ENCODE peak calls at places on chromosomes 1 and 21, in seven cellular contexts. One of them, this sample, is unnamed.

GRCh38 chr1:55129194-55129728 is 85.9 kb downstream of the USP24 start:
- DNase-seq in foreskin melanocyte: no peak
- DNase-seq in activated CD4-positive, alpha-beta T cell treated with anti-CD3 and anti-CD28 coated beads, Interleukin-2, amount 50 U/mL, for 48 hours: no peak
- DNase-seq in Ammon's horn: peak; percentile 63
- DNase-seq in activated CD8-positive, alpha-beta T cell treated with anti-CD3 and anti-CD28 coated beads for 36 hours: no peak
- DNase-seq in NCI-H774: no peak
- DNase-seq in Right ventricle myocardium inferior: no peak
- DNase-seq in this sample: no peak

GRCh38 chr1:71343686-71344416 is 263.0 kb upstream of the ZRANB2 start:
- DNase-seq in Right ventricle myocardium inferior: no peak
- DNase-seq in activated CD8-positive, alpha-beta T cell treated with anti-CD3 and anti-CD28 coated beads for 36 hours: no peak
- DNase-seq in activated CD4-positive, alpha-beta T cell treated with anti-CD3 and anti-CD28 coated beads, Interleukin-2, amount 50 U/mL, for 48 hours: no peak
- DNase-seq in NCI-H774: no peak
- DNase-seq in foreskin melanocyte: no peak
- DNase-seq in Ammon's horn: no peak
- DNase-seq in this sample: no peak

GRCh38 chr1:53951697-53952096 is 5.5 kb downstream of the LRRC42 start:
- DNase-seq in foreskin melanocyte: no peak
- DNase-seq in activated CD4-positive, alpha-beta T cell treated with anti-CD3 and anti-CD28 coated beads, Interleukin-2, amount 50 U/mL, for 48 hours: no peak
- DNase-seq in activated CD8-positive, alpha-beta T cell treated with anti-CD3 and anti-CD28 coated beads for 36 hours: no peak
- DNase-seq in Right ventricle myocardium inferior: no peak
- DNase-seq in Ammon's horn: no peak
- DNase-seq in NCI-H774: no peak
- DNase-seq in this sample: no peak

GRCh38 chr1:49197081-49197480 is 420.4 kb upstream of the BEND5 start:
- DNase-seq in Ammon's horn: no peak
- DNase-seq in Right ventricle myocardium inferior: no peak
- DNase-seq in activated CD8-positive, alpha-beta T cell treated with anti-CD3 and anti-CD28 coated beads for 36 hours: no peak
- DNase-seq in activated CD4-positive, alpha-beta T cell treated with anti-CD3 and anti-CD28 coated beads, Interleukin-2, amount 50 U/mL, for 48 hours: no peak
- DNase-seq in foreskin melanocyte: peak; percentile 83
- DNase-seq in NCI-H774: no peak
- DNase-seq in this sample: no peak

GRCh38 chr1:214977133-214977532 is 105.4 kb upstream of the KCNK2 start:
- DNase-seq in Right ventricle myocardium inferior: no peak
- DNase-seq in foreskin melanocyte: no peak
- DNase-seq in NCI-H774: no peak
- DNase-seq in activated CD8-positive, alpha-beta T cell treated with anti-CD3 and anti-CD28 coated beads for 36 hours: no peak
- DNase-seq in activated CD4-positive, alpha-beta T cell treated with anti-CD3 and anti-CD28 coated beads, Interleukin-2, amount 50 U/mL, for 48 hours: no peak
- DNase-seq in Ammon's horn: no peak
- DNase-seq in this sample: no peak

GRCh38 chr21:40166291-40166843 is 299.1 kb downstream of the PCP4 start:
- DNase-seq in activated CD4-positive, alpha-beta T cell treated with anti-CD3 and anti-CD28 coated beads, Interleukin-2, amount 50 U/mL, for 48 hours: no peak
- DNase-seq in activated CD8-positive, alpha-beta T cell treated with anti-CD3 and anti-CD28 coated beads for 36 hours: no peak
- DNase-seq in Ammon's horn: no peak
- DNase-seq in foreskin melanocyte: no peak
- DNase-seq in Right ventricle myocardium inferior: no peak
- DNase-seq in NCI-H774: peak; percentile 44
- DNase-seq in this sample: no peak

GRCh38 chr1:196877964-196878363 is 9.9 kb upstream of the CFHR4 start:
- DNase-seq in NCI-H774: no peak
- DNase-seq in Right ventricle myocardium inferior: no peak
- DNase-seq in foreskin melanocyte: no peak
- DNase-seq in activated CD4-positive, alpha-beta T cell treated with anti-CD3 and anti-CD28 coated beads, Interleukin-2, amount 50 U/mL, for 48 hours: no peak
- DNase-seq in Ammon's horn: no peak
- DNase-seq in activated CD8-positive, alpha-beta T cell treated with anti-CD3 and anti-CD28 coated beads for 36 hours: no peak
- DNase-seq in this sample: no peak

GRCh38 chr1:10787274-10787673 is 9.2 kb downstream of the CASZ1 start:
- DNase-seq in foreskin melanocyte: no peak
- DNase-seq in Ammon's horn: no peak
- DNase-seq in activated CD8-positive, alpha-beta T cell treated with anti-CD3 and anti-CD28 coated beads for 36 hours: no peak
- DNase-seq in activated CD4-positive, alpha-beta T cell treated with anti-CD3 and anti-CD28 coated beads, Interleukin-2, amount 50 U/mL, for 48 hours: no peak
- DNase-seq in Right ventricle myocardium inferior: no peak
- DNase-seq in NCI-H774: no peak
- DNase-seq in this sample: no peak

GRCh38 chr1:185444651-185445050 is 127.6 kb upstream of the IVNS1ABP start:
- DNase-seq in Ammon's horn: no peak
- DNase-seq in activated CD4-positive, alpha-beta T cell treated with anti-CD3 and anti-CD28 coated beads, Interleukin-2, amount 50 U/mL, for 48 hours: no peak
- DNase-seq in Right ventricle myocardium inferior: no peak
- DNase-seq in activated CD8-positive, alpha-beta T cell treated with anti-CD3 and anti-CD28 coated beads for 36 hours: no peak
- DNase-seq in foreskin melanocyte: no peak
- DNase-seq in NCI-H774: no peak
- DNase-seq in this sample: no peak

GRCh38 chr1:220680085-220680687 is 10.0 kb upstream of the C1orf115 start:
- DNase-seq in NCI-H774: peak; percentile 52
- DNase-seq in Right ventricle myocardium inferior: no peak
- DNase-seq in activated CD8-positive, alpha-beta T cell treated with anti-CD3 and anti-CD28 coated beads for 36 hours: peak; percentile 12
- DNase-seq in activated CD4-positive, alpha-beta T cell treated with anti-CD3 and anti-CD28 coated beads, Interleukin-2, amount 50 U/mL, for 48 hours: no peak
- DNase-seq in Ammon's horn: peak; percentile 58
- DNase-seq in foreskin melanocyte: peak; percentile 13
- DNase-seq in this sample: peak; percentile 52

GRCh38 chr21:34517491-34518245 is 5.7 kb upstream of the KCNE1 start:
- DNase-seq in activated CD8-positive, alpha-beta T cell treated with anti-CD3 and anti-CD28 coated beads for 36 hours: peak; percentile 57
- DNase-seq in foreskin melanocyte: no peak
- DNase-seq in Ammon's horn: no peak
- DNase-seq in activated CD4-positive, alpha-beta T cell treated with anti-CD3 and anti-CD28 coated beads, Interleukin-2, amount 50 U/mL, for 48 hours: no peak
- DNase-seq in NCI-H774: no peak
- DNase-seq in Right ventricle myocardium inferior: peak; percentile 60
- DNase-seq in this sample: no peak

GRCh38 chr1:94063379-94063778 is 57.6 kb downstream of the ABCA4 start:
- DNase-seq in foreskin melanocyte: no peak
- DNase-seq in activated CD8-positive, alpha-beta T cell treated with anti-CD3 and anti-CD28 coated beads for 36 hours: no peak
- DNase-seq in NCI-H774: no peak
- DNase-seq in activated CD4-positive, alpha-beta T cell treated with anti-CD3 and anti-CD28 coated beads, Interleukin-2, amount 50 U/mL, for 48 hours: no peak
- DNase-seq in Right ventricle myocardium inferior: no peak
- DNase-seq in Ammon's horn: no peak
- DNase-seq in this sample: no peak

GRCh38 chr1:174743654-174744561 is 255.8 kb upstream of the CACYBP start:
- DNase-seq in Ammon's horn: peak; percentile 56
- DNase-seq in foreskin melanocyte: peak; percentile 24
- DNase-seq in NCI-H774: peak; percentile 41
- DNase-seq in Right ventricle myocardium inferior: no peak
- DNase-seq in activated CD4-positive, alpha-beta T cell treated with anti-CD3 and anti-CD28 coated beads, Interleukin-2, amount 50 U/mL, for 48 hours: no peak
- DNase-seq in activated CD8-positive, alpha-beta T cell treated with anti-CD3 and anti-CD28 coated beads for 36 hours: no peak
- DNase-seq in this sample: peak; percentile 61

GRCh38 chr1:7300893-7301292 is 470.2 kb upstream of the VAMP3 start:
- DNase-seq in Ammon's horn: no peak
- DNase-seq in activated CD4-positive, alpha-beta T cell treated with anti-CD3 and anti-CD28 coated beads, Interleukin-2, amount 50 U/mL, for 48 hours: no peak
- DNase-seq in activated CD8-positive, alpha-beta T cell treated with anti-CD3 and anti-CD28 coated beads for 36 hours: no peak
- DNase-seq in foreskin melanocyte: no peak
- DNase-seq in NCI-H774: no peak
- DNase-seq in Right ventricle myocardium inferior: no peak
- DNase-seq in this sample: no peak

GRCh38 chr1:54853793-54854370 is 33.1 kb downstream of the DHCR24 start:
- DNase-seq in foreskin melanocyte: no peak
- DNase-seq in Right ventricle myocardium inferior: no peak
- DNase-seq in activated CD8-positive, alpha-beta T cell treated with anti-CD3 and anti-CD28 coated beads for 36 hours: no peak
- DNase-seq in activated CD4-positive, alpha-beta T cell treated with anti-CD3 and anti-CD28 coated beads, Interleukin-2, amount 50 U/mL, for 48 hours: no peak
- DNase-seq in NCI-H774: no peak
- DNase-seq in Ammon's horn: no peak
- DNase-seq in this sample: no peak